ENCODE peak calls at places on chromosomes 13 and 19, in seven cellular contexts. A, C, E, W, S, L and H are unnamed samples.

GRCh38 chr19:48991823-48992570 is 1.1 kb downstream of the GYS1 start:
- DNase-seq in A (peak), S (peak), E (no peak), W (no peak), L (no peak), C (peak), H (no peak)

GRCh38 chr13:110359840-110360301 is 52.8 kb downstream of the COL4A2 start:
- DNase-seq in S (no peak), A (no peak), W (no peak), C (no peak), L (no peak), E (no peak), H (no peak)

GRCh38 chr19:29952127-29952526 is 10.1 kb downstream of the URI1 start:
- DNase-seq in A (no peak), W (no peak), C (no peak), E (no peak), L (no peak), S (peak), H (no peak)

GRCh38 chr13:30870049-30870884 is 35.8 kb upstream of the MEDAG start:
- DNase-seq in E (no peak), S (peak), W (no peak), A (peak), L (peak), C (peak), H (peak)

GRCh38 chr13:86108334-86108733 is 309.1 kb upstream of the SLITRK6 start:
- DNase-seq in A (no peak), L (no peak), S (no peak), E (no peak), C (no peak), W (no peak), H (no peak)

GRCh38 chr13:46641274-46642081 is 88.5 kb downstream of the LRCH1 start:
- DNase-seq in E (no peak), L (no peak), W (no peak), S (peak), C (no peak), A (no peak), H (no peak)

GRCh38 chr19:39637891-39638290 is 17.8 kb upstream of the LGALS16 start:
- DNase-seq in C (no peak), E (no peak), L (no peak), A (no peak), S (no peak), W (no peak), H (no peak)

GRCh38 chr19:7788933-7789323 is 25.9 kb downstream of the CLEC4M start:
- DNase-seq in W (no peak), S (no peak), A (no peak), E (no peak), C (no peak), L (no peak), H (no peak)

GRCh38 chr13:75135325-75135825 is 346.6 kb downstream of the TBC1D4 start:
- DNase-seq in W (no peak), C (no peak), E (no peak), A (no peak), S (peak), L (no peak), H (no peak)

GRCh38 chr19:21143846-21144245 is 2.0 kb downstream of the ZNF431 start:
- DNase-seq in W (no peak), A (no peak), E (no peak), S (no peak), C (peak), L (peak), H (no peak)

GRCh38 chr19:9528757-9529336 is 9.6 kb downstream of the ZNF426 start:
- DNase-seq in L (no peak), C (no peak), E (no peak), S (peak), A (peak), W (no peak), H (no peak)

GRCh38 chr13:95920485-95920884 is 132.7 kb downstream of the UGGT2 start:
- DNase-seq in S (no peak), A (no peak), L (no peak), C (no peak), E (no peak), W (no peak), H (no peak)

GRCh38 chr13:23288564-23288963 is 107.8 kb downstream of the SGCG start:
- DNase-seq in W (no peak), S (no peak), A (no peak), L (no peak), C (no peak), E (no peak), H (no peak)

GRCh38 chr13:59607172-59607571 is 556.6 kb downstream of the DIAPH3 start:
- DNase-seq in A (no peak), E (no peak), C (no peak), W (no peak), S (no peak), L (no peak), H (no peak)

GRCh38 chr13:35573639-35574038 is 97.2 kb upstream of the MAB21L1 start:
- DNase-seq in C (no peak), E (no peak), L (no peak), A (peak), W (no peak), S (no peak), H (no peak)

GRCh38 chr19:28582344-28582743 is 630.6 kb downstream of the UQCRFS1 start:
- DNase-seq in L (no peak), A (no peak), C (no peak), S (no peak), E (no peak), W (no peak), H (no peak)

GRCh38 chr19:29660835-29661234 is 4.4 kb upstream of the PLEKHF1 start:
- DNase-seq in A (no peak), S (no peak), W (no peak), E (no peak), C (peak), L (no peak), H (no peak)

GRCh38 chr13:27578121-27579030 is 42.0 kb downstream of the LNX2 start:
- DNase-seq in L (no peak), C (no peak), A (peak), S (no peak), E (no peak), W (no peak), H (no peak)

GRCh38 chr19:1837625-1838105 is 10.6 kb downstream of the REXO1 start:
- DNase-seq in W (peak), C (peak), S (peak), L (no peak), A (peak), E (no peak), H (no peak)

GRCh38 chr13:76711515-76712182 is 174.6 kb downstream of the KCTD12 start:
- DNase-seq in C (no peak), S (peak), L (no peak), A (no peak), W (no peak), E (no peak), H (no peak)

GRCh38 chr19:12708641-12709040 is 12.2 kb upstream of the FBXW9 start:
- DNase-seq in S (no peak), E (no peak), L (no peak), A (no peak), W (no peak), C (no peak), H (no peak)

GRCh38 chr19:57830071-57830602 is at the start of gene ZNF587B:
- DNase-seq in L (peak), S (peak), A (peak), C (peak), E (peak), W (peak), H (no peak)

GRCh38 chr13:32737111-32737571 is 150.9 kb downstream of the PDS5B start:
- DNase-seq in W (no peak), C (no peak), L (no peak), S (peak), A (no peak), E (no peak), H (no peak)

GRCh38 chr19:996051-996838 is 4.0 kb upstream of the GRIN3B start:
- DNase-seq in A (peak), S (peak), E (no peak), C (peak), W (no peak), L (no peak), H (no peak)

GRCh38 chr13:21478881-21479808 is 20.0 kb upstream of the ZDHHC20 start:
- DNase-seq in S (peak), L (peak), A (peak), W (peak), C (peak), E (no peak), H (peak)

GRCh38 chr19:17248011-17248776 is 2.5 kb upstream of the NR2F6 start:
- DNase-seq in A (peak), S (no peak), W (peak), E (no peak), L (no peak), C (no peak), H (no peak)

DNA sequence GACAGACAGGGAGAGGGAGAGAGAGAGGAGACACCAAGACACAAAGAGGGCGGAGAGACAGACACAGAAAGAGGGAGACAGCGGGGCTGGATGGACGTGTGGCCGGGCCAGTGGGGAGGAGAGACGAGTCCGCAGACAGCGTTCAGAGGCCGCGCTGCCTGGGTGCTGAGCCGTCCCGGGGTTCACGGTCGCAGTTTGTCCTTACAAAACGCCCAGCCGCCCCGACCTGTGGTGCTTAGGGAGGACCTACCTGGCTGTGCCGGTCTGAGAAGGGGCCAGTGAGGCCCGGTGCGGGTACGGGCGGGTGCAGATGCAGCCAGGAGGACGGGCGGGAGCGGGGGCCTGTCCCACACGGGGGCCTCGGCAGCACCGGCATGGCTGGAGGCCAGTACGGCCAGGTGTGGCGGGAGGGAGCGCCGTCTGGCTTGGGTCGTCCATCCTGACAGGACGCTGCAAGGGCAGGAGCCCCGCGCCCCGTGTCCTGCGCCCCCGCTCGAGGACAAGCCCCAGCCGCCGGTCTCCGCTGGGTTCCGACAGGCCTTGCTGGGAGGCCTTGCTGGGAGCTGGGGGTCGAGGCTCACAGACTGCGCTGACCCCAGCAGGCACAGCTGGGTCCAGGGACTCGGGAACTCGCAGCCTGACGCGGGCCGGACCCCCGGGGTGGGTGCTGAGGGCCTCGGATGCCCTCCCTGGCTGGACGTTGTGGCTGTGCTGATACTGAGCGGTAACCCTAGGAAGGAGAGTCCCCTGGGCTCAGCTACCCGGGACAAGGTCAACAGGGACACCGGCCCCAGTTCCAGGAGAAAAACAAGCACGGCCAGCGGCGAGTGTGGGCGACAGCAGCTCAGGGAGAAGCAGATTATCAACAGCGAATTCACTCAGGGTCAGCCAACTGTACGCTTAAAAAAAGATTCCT is 5.3 kb upstream of the PROZ start:
- DNase-seq in E (no peak), A (peak), W (peak), S (no peak), L (no peak), C (peak), H (no peak)
- TF ChIP-seq EZH2 in E (peak), A (peak), W (no peak), S (no peak), L (no peak), C (no peak), H (no peak)

DNA sequence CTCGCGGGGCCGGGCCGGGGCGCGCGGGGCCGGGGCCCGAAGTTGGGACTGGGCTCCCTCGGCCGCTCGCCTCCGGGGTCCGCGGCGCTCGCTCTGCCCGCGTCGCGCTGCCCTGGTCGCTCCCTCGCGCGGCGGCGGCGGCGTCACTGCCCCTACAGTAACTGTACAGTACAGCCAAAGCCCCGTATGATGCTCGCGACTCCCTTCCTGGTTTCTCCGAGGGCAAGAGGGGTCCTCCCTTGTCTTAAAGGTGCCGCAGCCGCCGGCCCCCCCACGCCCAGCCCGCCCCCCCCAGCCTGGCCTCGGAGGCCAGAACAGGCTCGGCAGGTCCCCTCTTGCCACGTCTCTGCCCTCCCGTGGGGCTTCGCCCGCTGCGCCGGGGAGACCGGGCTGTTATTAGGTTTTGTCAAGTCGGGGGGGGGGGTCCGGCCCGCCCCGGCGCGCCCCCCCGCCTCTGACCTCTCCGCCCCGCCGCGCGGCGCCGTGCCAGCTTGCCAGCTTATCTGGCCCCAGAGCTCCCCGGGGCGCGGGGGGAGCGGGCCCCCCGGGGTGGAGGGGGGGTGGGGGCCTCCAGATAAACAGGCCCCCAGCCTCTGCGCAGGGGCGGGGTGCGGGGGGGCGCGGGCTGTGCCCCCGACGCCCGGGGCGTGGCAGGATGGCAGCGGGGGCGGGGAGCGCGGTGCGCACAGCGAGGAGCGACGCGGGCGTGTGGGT is at the start of gene ZBTB7A:
- DNase-seq in L (peak), E (no peak), C (peak), A (peak), S (peak), W (peak), H (no peak)
- TF ChIP-seq POLR2AphosphoS5 in L (peak), E (no peak), C (peak), A (no peak), S (peak), W (peak), H (peak)

GRCh38 chr13:53073711-53074110 is 45.1 kb downstream of the OLFM4 start:
- DNase-seq in S (no peak), W (no peak), C (no peak), E (no peak), A (no peak), L (no peak), H (no peak)
- H3K27ac ChIP-seq in S (no peak), W (no peak), C (no peak), E (no peak), A (no peak), L (no peak), H (peak)

DNA sequence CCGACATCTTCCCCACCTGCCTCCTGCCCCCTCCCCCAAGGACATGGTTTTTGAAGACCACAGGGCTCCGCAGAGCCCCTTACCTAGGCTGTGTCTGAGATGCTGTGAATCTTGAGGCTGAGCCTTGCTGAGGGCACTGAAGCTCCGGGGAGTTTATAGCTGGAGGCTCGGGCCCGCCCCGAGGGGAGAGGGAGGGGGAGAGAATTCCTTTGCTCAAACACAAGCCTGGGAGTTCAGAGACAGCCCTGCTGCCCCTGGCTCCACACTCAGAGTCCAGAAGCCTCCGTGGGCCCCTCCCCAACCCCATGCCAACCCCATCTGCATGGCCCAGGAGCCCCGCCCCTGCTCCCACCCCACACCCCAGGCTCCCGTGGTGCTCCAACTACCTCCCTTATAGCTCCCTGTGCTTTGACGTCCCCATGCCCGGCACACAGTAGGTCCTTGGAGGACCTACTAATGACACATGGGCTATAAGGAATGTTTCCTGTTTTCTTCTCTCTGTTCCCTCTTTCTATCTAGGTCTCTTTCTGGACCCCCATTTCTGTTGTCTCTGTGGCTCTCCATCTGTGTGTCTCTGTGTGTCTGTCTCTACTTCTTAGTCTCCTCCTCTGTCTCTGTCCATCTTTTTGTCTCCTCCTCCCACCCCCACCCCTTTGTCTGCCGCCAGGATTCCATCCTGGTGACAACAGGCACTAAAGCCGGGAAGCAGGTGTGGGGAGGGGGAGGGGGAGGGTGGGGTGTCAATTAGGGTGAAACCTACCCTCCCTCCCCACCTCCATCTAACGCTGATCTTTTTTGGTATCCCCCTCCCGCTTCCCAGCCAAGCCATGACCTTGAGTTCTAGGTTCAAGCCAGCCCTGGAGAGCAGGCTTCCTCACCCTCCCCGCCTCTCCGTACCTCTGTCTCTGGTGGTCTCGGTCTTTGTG is at the start of gene TNNT1:
- DNase-seq in S (no peak), A (peak), C (no peak), W (no peak), L (no peak), E (no peak), H (no peak)
- TF ChIP-seq EZH2 in S (no peak), A (no peak), C (no peak), W (no peak), L (no peak), E (no peak), H (no peak)

GRCh38 chr19:4713384-4713951 is 10.2 kb downstream of the DPP9 start:
- DNase-seq in W (no peak), E (no peak), S (peak), C (no peak), L (peak), A (no peak), H (no peak)
- TF ChIP-seq POLR2AphosphoS5 in W (no peak), E (no peak), S (peak), C (no peak), L (peak), A (no peak), H (no peak)

DNA sequence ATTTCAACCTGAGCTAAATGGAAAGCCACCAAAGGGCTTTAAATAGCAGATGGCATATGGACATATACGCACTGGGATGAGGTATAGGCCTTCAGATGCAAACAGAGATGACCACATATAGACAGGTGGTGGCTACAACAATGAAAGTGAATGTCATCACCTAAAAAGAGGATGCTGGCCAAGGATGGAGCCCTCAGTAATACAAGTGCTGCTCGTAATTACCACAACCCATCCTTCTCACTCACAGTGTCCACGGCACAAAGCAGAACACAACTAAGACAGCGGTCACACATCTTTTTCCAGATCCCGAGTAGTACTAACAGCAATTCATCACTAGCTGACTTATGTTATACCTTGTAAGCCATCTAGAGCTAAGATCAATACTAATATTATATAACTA is 18.2 kb upstream of the DOCK9 start:
- DNase-seq in A (no peak), S (no peak), E (no peak), C (no peak), W (no peak), L (no peak), H (no peak)
- H3K27ac ChIP-seq in A (no peak), S (no peak), E (no peak), C (no peak), W (no peak), L (no peak), H (no peak)

GRCh38 chr19:18799389-18799970 is 8.4 kb upstream of the COMP start:
- DNase-seq in E (no peak), L (no peak), A (no peak), S (no peak), C (no peak), W (no peak), H (no peak)
- TF ChIP-seq EZH2 in E (no peak), L (no peak), A (no peak), S (no peak), C (no peak), W (no peak), H (no peak)

DNA sequence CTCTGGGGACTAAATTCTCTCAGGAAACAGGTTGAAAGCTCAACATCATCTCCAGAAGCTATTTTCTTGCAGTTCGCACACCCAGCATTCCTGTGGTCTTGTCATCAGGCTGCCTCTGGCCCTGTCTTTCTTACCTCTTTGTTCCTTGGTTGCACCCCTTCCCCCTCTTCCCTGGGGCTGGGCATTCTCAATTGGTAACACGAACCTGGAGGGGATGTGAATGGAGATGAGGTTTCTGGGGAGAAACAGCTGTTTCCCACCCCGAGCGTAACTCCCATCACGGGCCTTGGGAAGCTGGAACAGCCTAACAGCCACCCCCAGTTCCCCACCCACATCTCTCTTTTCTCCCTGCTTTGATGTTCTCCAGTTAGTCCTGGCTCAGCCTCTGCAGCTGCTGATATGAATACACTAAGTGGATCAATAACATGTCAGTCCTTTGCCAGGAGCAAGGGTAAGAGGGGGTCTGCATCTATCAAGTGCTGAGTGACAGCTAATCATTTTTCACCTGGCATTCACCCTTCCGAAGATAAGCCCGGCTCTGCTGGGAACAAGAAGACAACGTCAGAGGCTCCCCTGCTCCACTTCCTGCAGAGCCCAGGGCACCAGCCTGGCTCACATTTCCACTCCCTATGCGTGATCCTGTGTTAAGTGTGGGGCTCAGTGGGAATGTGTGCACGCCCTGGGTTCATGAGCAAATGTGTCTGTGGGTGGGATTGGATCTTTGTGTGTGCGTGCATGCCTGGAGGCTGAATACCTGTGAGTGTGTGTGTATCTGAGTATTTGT is 74.0 kb upstream of the KCTD15 start:
- DNase-seq in L (no peak), E (no peak), C (no peak), A (no peak), S (no peak), W (no peak), H (no peak)
- TF ChIP-seq POLR2AphosphoS5 in L (no peak), E (no peak), C (no peak), A (no peak), S (no peak), W (no peak), H (no peak)